ENCODE peak calls at places on chromosomes 3 and 15, in four cellular contexts. R is HepG2, I is GM12865, X is choroid plexus epithelial cell. K is an unnamed sample.

GRCh38 chr15:52417501-52417900 is 111.2 kb downstream of the MYO5A start:
- DNase-seq in R (no peak), I (no peak), X (no peak), K (peak)

GRCh38 chr15:90742082-90742481 is 24.9 kb downstream of the BLM start:
- DNase-seq in R (no peak), I (no peak), X (no peak), K (no peak)

GRCh38 chr3:62567097-62568021 is 194.0 kb upstream of the FEZF2 start:
- DNase-seq in R (peak), I (no peak), X (peak), K (no peak)

GRCh38 chr15:45529613-45530012 is 7.1 kb upstream of the SLC30A4 start:
- DNase-seq in R (no peak), I (no peak), X (no peak), K (no peak)

GRCh38 chr3:4474683-4475490 is 7.8 kb upstream of the SUMF1 start:
- DNase-seq in R (no peak), I (peak), X (peak), K (peak)

GRCh38 chr3:8183627-8184026 is 318.0 kb upstream of the LMCD1 start:
- DNase-seq in R (no peak), I (peak), X (no peak), K (peak)

GRCh38 chr3:196341142-196341541 is 3.0 kb upstream of the TM4SF19 start:
- DNase-seq in R (no peak), I (no peak), X (peak), K (peak)

GRCh38 chr15:28935316-28935715 is 49.5 kb downstream of the APBA2 start:
- DNase-seq in R (peak), I (peak), X (peak), K (peak)

GRCh38 chr3:37853691-37854413 is 7.8 kb upstream of the CTDSPL start:
- DNase-seq in R (no peak), I (no peak), X (no peak), K (no peak)

GRCh38 chr3:144843099-144843498 is 871.5 kb downstream of the DIPK2A start:
- DNase-seq in R (peak), I (no peak), X (peak), K (peak)

GRCh38 chr15:68252925-68253534 is 23.5 kb upstream of the CLN6 start:
- DNase-seq in R (peak), I (peak), X (peak), K (peak)

GRCh38 chr15:31733424-31733823 is 296.9 kb upstream of the CHRNA7 start:
- DNase-seq in R (no peak), I (no peak), X (no peak), K (no peak)

GRCh38 chr3:42741796-42742195 is 31.3 kb downstream of the CCDC13 start:
- DNase-seq in R (no peak), I (no peak), X (no peak), K (no peak)

GRCh38 chr3:128859573-128860154 is 19.8 kb upstream of the ACAD9 start:
- DNase-seq in R (no peak), I (no peak), X (peak), K (peak)

DNA sequence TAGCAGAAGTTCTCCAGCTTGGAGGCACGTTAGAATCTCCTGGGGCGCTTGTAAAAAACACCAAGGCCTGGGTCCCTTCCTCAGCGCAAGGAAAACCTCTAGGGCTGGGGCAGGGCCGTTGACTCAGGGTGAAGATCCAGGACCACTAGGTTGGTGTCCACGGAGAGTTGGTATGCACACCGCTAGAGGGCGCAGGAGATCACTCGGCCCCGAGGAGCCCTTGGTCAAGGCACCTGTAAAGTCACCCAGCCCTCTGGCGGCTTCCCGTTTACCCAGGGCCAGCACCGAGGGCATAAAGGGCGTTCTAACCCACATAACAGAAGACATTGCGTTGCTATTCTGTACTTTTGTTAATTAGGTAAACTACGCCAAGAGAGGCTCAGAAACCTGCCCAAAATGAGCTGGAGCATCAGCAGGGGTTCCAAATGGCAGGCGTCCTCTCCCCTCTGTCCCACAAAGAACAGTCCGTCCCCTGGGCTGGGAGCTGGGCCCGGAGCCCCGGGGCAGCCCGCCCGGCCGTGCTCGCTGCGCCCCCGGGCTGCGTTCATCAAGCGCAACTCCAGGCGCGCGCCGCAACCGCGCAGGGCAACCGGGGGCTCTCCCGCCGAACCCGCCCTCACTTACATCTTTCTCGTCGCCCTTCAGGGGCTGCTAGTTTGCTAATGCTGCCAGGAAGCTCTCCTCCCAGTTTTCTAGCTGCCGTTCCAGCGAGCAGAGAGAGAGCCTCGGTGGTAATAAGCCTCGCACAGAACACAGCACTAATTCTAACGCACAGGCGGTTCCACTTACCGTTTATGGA is 332.1 kb downstream of the ARRDC4 start:
- DNase-seq in R (peak), I (peak), X (peak), K (peak)
- H3K4me3 ChIP-seq in R (no peak), I (no peak), X (no peak), K (no peak)

DNA sequence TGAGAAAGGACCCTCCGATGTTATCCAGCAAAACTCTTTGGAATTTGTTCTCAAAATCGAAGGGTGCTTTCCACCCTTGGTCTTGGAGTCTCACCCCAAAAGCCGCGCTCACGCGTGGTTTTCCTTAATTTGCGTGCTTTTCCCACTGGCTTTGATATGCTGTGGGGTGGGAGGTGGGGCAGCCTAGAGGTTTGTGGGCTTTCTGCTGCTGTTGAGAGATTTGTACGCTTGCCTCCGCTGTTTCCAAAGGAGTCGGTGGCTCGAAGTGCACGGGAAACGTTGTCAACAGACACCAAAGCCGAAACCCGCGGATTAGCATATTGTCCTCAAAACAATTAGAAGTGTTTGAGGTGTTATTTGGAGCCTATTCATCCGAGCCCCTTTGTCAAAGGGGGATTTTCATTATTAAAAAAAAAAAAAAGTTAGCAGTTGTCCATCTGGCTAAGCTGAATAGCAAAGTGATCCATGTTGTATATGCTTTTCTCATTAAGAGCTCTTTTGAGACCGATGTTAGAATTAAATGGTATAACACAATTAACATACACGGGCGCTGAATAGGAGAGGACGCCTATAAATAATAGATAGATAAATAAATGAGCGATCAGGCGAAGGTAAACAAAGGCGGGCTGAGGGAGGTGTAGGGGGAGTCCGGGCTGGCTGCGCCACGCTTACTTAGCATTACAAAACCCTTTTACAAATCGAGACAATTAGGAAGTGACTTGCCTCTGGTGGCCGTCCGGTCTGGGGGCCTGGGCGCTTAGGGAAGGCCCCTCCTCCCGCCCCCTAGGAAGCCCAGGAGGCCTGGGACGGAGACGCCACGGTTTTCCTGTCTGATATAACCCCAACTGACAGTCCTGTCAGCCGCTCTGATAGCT is 3.3 kb downstream of the SOX14 start:
- DNase-seq in R (no peak), I (no peak), X (no peak), K (no peak)
- H3K4me3 ChIP-seq in R (peak), I (no peak), X (no peak), K (no peak)

GRCh38 chr3:73558399-73559075 is 66.2 kb downstream of the PDZRN3 start:
- DNase-seq in R (no peak), I (no peak), X (peak), K (no peak)

GRCh38 chr3:73552700-73553099 is 72.0 kb downstream of the PDZRN3 start:
- DNase-seq in R (no peak), I (no peak), X (peak), K (no peak)

GRCh38 chr3:73561494-73561893 is 63.2 kb downstream of the PDZRN3 start:
- DNase-seq in R (no peak), I (no peak), X (no peak), K (no peak)

GRCh38 chr3:73559730-73560129 is 65.0 kb downstream of the PDZRN3 start:
- DNase-seq in R (no peak), I (no peak), X (no peak), K (no peak)

GRCh38 chr3:73556520-73557371 is 68.0 kb downstream of the PDZRN3 start:
- DNase-seq in R (no peak), I (no peak), X (no peak), K (no peak)
- H3K4me3 ChIP-seq in R (no peak), I (no peak), X (no peak), K (no peak)

DNA sequence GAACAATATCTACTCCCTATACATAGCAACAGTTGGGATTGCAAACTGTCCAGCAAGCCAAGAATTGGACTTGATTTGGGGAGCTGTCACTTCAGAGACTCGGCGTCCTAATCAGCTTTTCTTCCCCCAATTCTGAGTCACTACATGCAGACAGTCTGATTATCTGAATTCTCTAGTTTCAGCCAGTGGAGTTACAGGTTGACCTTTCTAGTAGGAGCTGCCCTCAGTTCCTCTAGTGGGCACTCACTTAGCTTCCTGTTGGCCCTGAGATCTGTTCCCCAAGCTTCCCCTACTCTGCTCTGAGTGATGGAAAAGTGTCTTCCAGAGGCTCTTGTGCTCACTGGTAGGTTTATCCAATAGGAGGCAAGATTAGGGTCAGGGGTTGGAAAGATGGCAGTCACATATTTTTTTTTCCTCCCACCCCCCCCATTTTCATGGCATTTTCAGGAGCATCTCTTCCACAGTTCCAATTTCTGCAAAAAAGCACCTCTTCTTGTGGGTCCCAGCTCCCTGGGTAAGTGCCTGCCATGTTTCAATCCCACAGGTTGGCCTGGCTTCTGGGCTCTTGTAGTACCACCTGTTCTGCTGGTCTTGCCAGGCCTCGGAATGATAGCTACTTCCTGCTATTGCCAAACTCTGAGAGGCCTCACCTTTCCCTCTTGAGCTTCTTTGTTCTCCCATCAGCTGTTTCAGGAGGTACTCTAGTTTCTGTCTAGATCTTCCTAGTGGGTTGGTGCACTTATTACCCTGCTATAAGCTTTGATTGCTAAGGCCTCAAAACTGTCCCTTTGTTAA is 182.2 kb downstream of the RAP2B start:
- DNase-seq in R (no peak), I (no peak), X (peak), K (no peak)
- H3K4me3 ChIP-seq in R (no peak), I (no peak), X (no peak), K (no peak)

DNA sequence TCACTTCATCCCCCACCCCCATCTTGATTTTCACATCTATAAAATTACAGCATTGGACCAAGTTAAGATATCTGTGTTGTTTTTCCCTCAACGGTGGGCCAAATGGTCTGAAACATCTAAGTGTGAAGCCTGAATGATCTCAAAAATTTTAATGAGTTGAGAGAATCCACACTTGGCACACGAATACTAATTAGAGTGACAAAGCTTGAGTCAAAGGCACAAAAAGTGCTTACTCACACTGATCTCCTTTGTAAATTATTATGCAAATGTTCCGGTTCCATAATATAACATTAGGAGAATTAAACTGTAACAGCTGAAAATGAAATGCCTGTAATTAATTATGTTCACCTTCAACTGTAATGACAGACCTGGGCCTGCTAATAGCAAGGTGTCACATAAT is 33.6 kb downstream of the GPR176 start:
- DNase-seq in R (no peak), I (no peak), X (no peak), K (no peak)
- H3K4me3 ChIP-seq in R (no peak), I (no peak), X (no peak), K (no peak)

GRCh38 chr15:78830514-78831228 is 19.4 kb upstream of the ADAMTS7 start:
- DNase-seq in R (no peak), I (peak), X (no peak), K (no peak)
- H3K4me3 ChIP-seq in R (no peak), I (peak), X (no peak), K (no peak)

GRCh38 chr3:49413338-49413734 is 1.1 kb downstream of the TCTA start:
- DNase-seq in R (no peak), I (no peak), X (no peak), K (no peak)
- H3K4me3 ChIP-seq in R (peak), I (peak), X (peak), K (peak)

DNA sequence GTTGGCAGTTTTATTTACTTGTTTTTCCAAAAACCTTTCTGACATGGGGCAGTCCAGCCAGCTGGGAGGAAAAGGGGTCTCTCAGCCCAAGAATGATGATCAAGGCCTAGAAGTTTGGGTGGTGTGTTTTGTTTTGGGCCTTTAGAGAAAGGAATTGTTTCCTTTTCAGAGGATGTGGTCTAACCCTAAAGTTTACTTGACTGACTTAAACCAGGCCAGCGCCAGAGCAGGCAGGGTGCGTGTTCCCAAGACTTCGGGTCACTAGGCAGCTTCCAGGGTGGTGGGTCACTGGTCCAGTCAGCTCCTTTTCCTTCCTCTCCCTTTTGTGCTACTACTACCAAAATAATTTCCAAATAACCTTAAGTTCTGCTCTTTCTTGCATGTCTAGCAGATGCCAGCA is 4.9 kb downstream of the FLNB start:
- DNase-seq in R (no peak), I (no peak), X (no peak), K (no peak)
- H3K4me3 ChIP-seq in R (peak), I (no peak), X (no peak), K (no peak)

GRCh38 chr3:12995389-12996180 is 77.6 kb downstream of the IQSEC1 start:
- DNase-seq in R (peak), I (no peak), X (no peak), K (peak)
- H3K4me3 ChIP-seq in R (peak), I (peak), X (no peak), K (no peak)

GRCh38 chr3:63955830-63956545 is 43.8 kb upstream of the SCAANT1 start:
- DNase-seq in R (no peak), I (no peak), X (no peak), K (no peak)

GRCh38 chr3:63955036-63955650 is 43.0 kb upstream of the SCAANT1 start:
- DNase-seq in R (no peak), I (no peak), X (no peak), K (no peak)

GRCh38 chr3:63951492-63951891 is 39.3 kb upstream of the SCAANT1 start:
- DNase-seq in R (no peak), I (peak), X (no peak), K (no peak)

GRCh38 chr3:63951901-63952594 is 39.9 kb upstream of the SCAANT1 start:
- DNase-seq in R (no peak), I (no peak), X (no peak), K (no peak)

GRCh38 chr3:63954182-63954581 is 42.0 kb upstream of the SCAANT1 start:
- DNase-seq in R (no peak), I (no peak), X (no peak), K (no peak)
- H3K4me3 ChIP-seq in R (no peak), I (no peak), X (no peak), K (no peak)